ENCODE peak calls at places on chromosomes 2 and 18, in four cellular contexts. G is MV-4-11, T is iris pigment epithelial cell, Q is NCI-H2029 treated with DMSO at 0.1 percent for 48 hours. R is an unnamed sample.

GRCh38 chr18:56240405-56240804 is 398.0 kb downstream of the TXNL1 start:
- DNase-seq in T (peak), Q (no peak), G (no peak), R (no peak)

GRCh38 chr2:43825841-43826240 is 12.8 kb downstream of the ABCG5 start:
- DNase-seq in G (no peak), Q (no peak), T (no peak), R (no peak)

GRCh38 chr18:36130883-36131653 is 1.4 kb downstream of the ELP2 start:
- DNase-seq in G (peak), T (no peak), Q (no peak), R (no peak)

GRCh38 chr18:65811307-65811706 is 60.5 kb downstream of the CDH7 start:
- DNase-seq in G (no peak), T (no peak), Q (no peak), R (no peak)

GRCh38 chr2:240869109-240869955 is 708 bp downstream of the AGXT start:
- DNase-seq in Q (no peak), T (no peak), G (no peak), R (no peak)

GRCh38 chr2:71610671-71611070 is 157.3 kb downstream of the DYSF start:
- DNase-seq in T (no peak), G (no peak), Q (no peak), R (no peak)

GRCh38 chr2:161063074-161063945 is 96.9 kb upstream of the TANK start:
- DNase-seq in T (peak), Q (peak), G (peak), R (peak)

GRCh38 chr2:54529935-54530334 is 73.8 kb downstream of the SPTBN1 start:
- DNase-seq in T (no peak), G (no peak), Q (no peak), R (no peak)

GRCh38 chr2:161709428-161709827 is 85.2 kb downstream of the SLC4A10 start:
- DNase-seq in T (no peak), Q (no peak), G (no peak), R (no peak)

GRCh38 chr2:203453858-203454451 is 81.1 kb downstream of the RAPH1 start:
- DNase-seq in G (peak), Q (peak), T (peak), R (no peak)

GRCh38 chr2:171279983-171280790 is 119.5 kb upstream of the TLK1 start:
- DNase-seq in G (peak), T (no peak), Q (no peak), R (peak)

GRCh38 chr2:134246154-134246874 is 7.6 kb upstream of the MGAT5 start:
- DNase-seq in Q (no peak), G (no peak), T (peak), R (peak)

GRCh38 chr2:2981000-2981399 is 396.6 kb downstream of the EIPR1 start:
- DNase-seq in Q (no peak), G (no peak), T (no peak), R (no peak)

GRCh38 chr2:128797092-128797491 is 478.4 kb upstream of the HS6ST1 start:
- DNase-seq in T (no peak), G (no peak), Q (no peak), R (no peak)

GRCh38 chr2:207734264-207734635 is 22.8 kb downstream of the CCNYL1 start:
- DNase-seq in T (peak), G (peak), Q (no peak), R (no peak)

GRCh38 chr2:174376967-174377366 is 18.6 kb upstream of the SCRN3 start:
- DNase-seq in Q (no peak), G (peak), T (peak), R (no peak)

GRCh38 chr2:44171018-44171417 is 2.3 kb downstream of the PPM1B start:
- DNase-seq in G (no peak), T (peak), Q (no peak), R (peak)

GRCh38 chr18:79552696-79553095 is 126.9 kb upstream of the CTDP1 start:
- DNase-seq in G (no peak), T (no peak), Q (no peak), R (no peak)

GRCh38 chr2:149070681-149071355 is 32.3 kb downstream of the LYPD6B start:
- DNase-seq in G (no peak), T (no peak), Q (no peak), R (no peak)